ENCODE peak calls at places on chromosome 15, in six cellular contexts. X is lung, Y is mesendoderm, K is cardiac muscle cell, F is left ventricle myocardium inferior, Z is sigmoid colon. S is an unnamed sample.

GRCh38 chr15:35755237-35755802 is 209.4 kb upstream of the DPH6 start:
- DNase-seq in X (no peak), Y (no peak), K (no peak), F (no peak), Z (no peak), S (no peak)

GRCh38 chr15:80615783-80616391 is 79.2 kb upstream of the ABHD17C start:
- DNase-seq in X (peak; percentile 65), Y (no peak), K (no peak), F (peak; percentile 68), Z (peak; percentile 81), S (no peak)

GRCh38 chr15:58396181-58396580 is 35.6 kb upstream of the LIPC start:
- DNase-seq in X (no peak), Y (no peak), K (no peak), F (no peak), Z (no peak), S (no peak)

GRCh38 chr15:55768670-55769185 is 25.8 kb upstream of the PRTG start:
- DNase-seq in X (no peak), Y (peak; percentile 30), K (no peak), F (no peak), Z (no peak), S (no peak)

GRCh38 chr15:63086271-63086670 is 35.4 kb upstream of the LACTB start:
- DNase-seq in X (no peak), Y (no peak), K (no peak), F (no peak), Z (no peak), S (no peak)

GRCh38 chr15:65245096-65245849 is 34.0 kb upstream of the CILP start:
- DNase-seq in X (no peak), Y (no peak), K (peak; percentile 23), F (peak; percentile 85), Z (peak; percentile 93), S (no peak)

GRCh38 chr15:71116366-71116765 is 1.1 kb downstream of the THSD4 start:
- DNase-seq in X (no peak), Y (no peak), K (no peak), F (no peak), Z (no peak), S (peak; percentile 33)

GRCh38 chr15:58839485-58839884 is 68.4 kb downstream of the MINDY2 start:
- DNase-seq in X (no peak), Y (peak; percentile 23), K (no peak), F (no peak), Z (no peak), S (peak; percentile 54)

GRCh38 chr15:25249236-25250010 is 189.4 kb downstream of the UBE3A start:
- DNase-seq in X (no peak), Y (no peak), K (no peak), F (no peak), Z (no peak), S (no peak)

GRCh38 chr15:66800584-66801235 is 98.7 kb downstream of the SMAD6 start:
- DNase-seq in X (no peak), Y (no peak), K (no peak), F (no peak), Z (no peak), S (no peak)

GRCh38 chr15:80966431-80967197 is 23.0 kb downstream of the MESD start:
- DNase-seq in X (no peak), Y (no peak), K (no peak), F (no peak), Z (no peak), S (peak; percentile 24)

GRCh38 chr15:74889390-74889881 is 406 bp upstream of the MPI start:
- DNase-seq in X (no peak), Y (peak; percentile 67), K (peak; percentile 45), F (peak; percentile 57), Z (peak; percentile 75), S (peak; percentile 69)

GRCh38 chr15:97900006-97900405 is 60.5 kb upstream of the ARRDC4 start:
- DNase-seq in X (no peak), Y (no peak), K (no peak), F (no peak), Z (no peak), S (no peak)

GRCh38 chr15:56757884-56758283 is 24.6 kb upstream of the ZNF280D start:
- DNase-seq in X (no peak), Y (no peak), K (no peak), F (no peak), Z (no peak), S (no peak)

GRCh38 chr15:97177135-97177704 is 783.3 kb upstream of the ARRDC4 start:
- DNase-seq in X (no peak), Y (peak; percentile 81), K (peak; percentile 42), F (no peak), Z (no peak), S (peak; percentile 75)

GRCh38 chr15:83793069-83793468 is 139.1 kb downstream of the ADAMTSL3 start:
- DNase-seq in X (no peak), Y (no peak), K (no peak), F (no peak), Z (no peak), S (no peak)

GRCh38 chr15:52491460-52491859 is 37.2 kb downstream of the MYO5A start:
- DNase-seq in X (no peak), Y (no peak), K (no peak), F (no peak), Z (no peak), S (no peak)

GRCh38 chr15:73937726-73938125 is 11.5 kb downstream of the LOXL1 start:
- DNase-seq in X (no peak), Y (no peak), K (no peak), F (no peak), Z (no peak), S (no peak)

GRCh38 chr15:65376767-65377104 is 1.1 kb downstream of the IGDCC3 start:
- DNase-seq in X (no peak), Y (peak; percentile 75), K (peak; percentile 50), F (no peak), Z (no peak), S (peak; percentile 63)

GRCh38 chr15:27027229-27027628 is 56.2 kb downstream of the GABRG3 start:
- DNase-seq in X (no peak), Y (no peak), K (no peak), F (no peak), Z (no peak), S (peak; percentile 24)

GRCh38 chr15:44537728-44538240 is 837 bp downstream of the EIF3J start:
- DNase-seq in X (no peak), Y (peak; percentile 81), K (no peak), F (no peak), Z (no peak), S (peak; percentile 60)

GRCh38 chr15:71743861-71744382 is 66.4 kb upstream of the NR2E3 start:
- DNase-seq in X (peak; percentile 53), Y (peak; percentile 44), K (peak; percentile 70), F (no peak), Z (no peak), S (peak; percentile 79)

GRCh38 chr15:61116830-61117229 is 112.3 kb downstream of the RORA start:
- DNase-seq in X (no peak), Y (peak; percentile 47), K (no peak), F (no peak), Z (no peak), S (no peak)

GRCh38 chr15:61112231-61112630 is 116.9 kb downstream of the RORA start:
- DNase-seq in X (no peak), Y (peak; percentile 57), K (peak; percentile 15), F (no peak), Z (no peak), S (peak; percentile 73)

GRCh38 chr15:61115679-61116078 is 113.4 kb downstream of the RORA start:
- DNase-seq in X (no peak), Y (no peak), K (no peak), F (no peak), Z (no peak), S (no peak)

GRCh38 chr15:61118885-61119284 is 110.2 kb downstream of the RORA start:
- DNase-seq in X (no peak), Y (peak; percentile 57), K (no peak), F (no peak), Z (no peak), S (peak; percentile 56)

DNA sequence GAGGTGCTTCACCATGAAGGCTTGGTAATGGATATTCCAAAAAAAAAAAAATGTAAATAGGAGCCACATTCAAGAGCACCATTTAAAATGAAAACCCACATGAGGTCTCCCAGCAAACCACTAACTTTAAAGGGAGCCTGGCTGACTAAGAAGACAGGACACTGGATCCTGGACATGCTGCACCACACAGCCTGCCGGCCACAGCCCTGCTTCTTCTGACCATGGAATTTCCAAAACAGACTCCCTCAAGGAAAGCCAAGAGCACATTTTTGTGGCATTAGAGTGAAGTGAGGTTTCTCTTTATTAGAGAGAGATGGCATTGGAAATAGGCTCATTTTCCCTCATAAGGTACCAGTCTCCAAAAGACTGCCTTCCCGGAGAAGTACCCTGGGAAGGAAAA is 113.9 kb downstream of the RORA start:
- DNase-seq in X (no peak), Y (no peak), K (no peak), F (no peak), Z (no peak), S (no peak)
- H3K4me1 ChIP-seq in X (no peaks in the 10 kb centered on the region), Y (peaks cover 12% of the 10 kb centered on the region), K (peaks cover 9% of the 10 kb centered on the region), F (no peaks in the 10 kb centered on the region), Z (no peaks in the 10 kb centered on the region), S (peaks cover 28% of the 10 kb centered on the region)

GRCh38 chr15:40103124-40103858 is 5.4 kb downstream of the BMF start:
- DNase-seq in X (peak; percentile 83), Y (peak; percentile 91), K (peak; percentile 73), F (peak; percentile 83), Z (peak; percentile 96), S (peak; percentile 96)

GRCh38 chr15:40103864-40104271 is 4.8 kb downstream of the BMF start:
- DNase-seq in X (no peak), Y (peak; percentile 44), K (no peak), F (no peak), Z (no peak), S (no peak)

GRCh38 chr15:40098489-40099261 is 10.0 kb downstream of the BMF start:
- DNase-seq in X (peak; percentile 63), Y (peak; percentile 92), K (peak; percentile 96), F (peak; percentile 52), Z (peak; percentile 91), S (peak; percentile 47)

GRCh38 chr15:40100133-40100946 is 8.3 kb downstream of the BMF start:
- DNase-seq in X (no peak), Y (no peak), K (no peak), F (no peak), Z (no peak), S (no peak)

GRCh38 chr15:40100947-40101905 is 7.5 kb downstream of the BMF start:
- DNase-seq in X (no peak), Y (no peak), K (no peak), F (no peak), Z (peak; percentile 46), S (no peak)
- H3K4me1 ChIP-seq in X (peaks cover 66% of the 10 kb centered on the region), Y (peaks cover 44% of the 10 kb centered on the region), K (peaks cover 77% of the 10 kb centered on the region), F (peaks cover 98% of the 10 kb centered on the region), Z (no peaks in the 10 kb centered on the region), S (peaks cover 78% of the 10 kb centered on the region)

GRCh38 chr15:61660579-61660978 is 399.7 kb downstream of the VPS13C start:
- DNase-seq in X (no peak), Y (no peak), K (no peak), F (no peak), Z (peak; percentile 73), S (no peak)
- H3K4me1 ChIP-seq in X (no peaks in the 10 kb centered on the region), Y (no peaks in the 10 kb centered on the region), K (no peaks in the 10 kb centered on the region), F (no peaks in the 10 kb centered on the region), Z (no peaks in the 10 kb centered on the region), S (peaks cover 7% of the 10 kb centered on the region)

DNA sequence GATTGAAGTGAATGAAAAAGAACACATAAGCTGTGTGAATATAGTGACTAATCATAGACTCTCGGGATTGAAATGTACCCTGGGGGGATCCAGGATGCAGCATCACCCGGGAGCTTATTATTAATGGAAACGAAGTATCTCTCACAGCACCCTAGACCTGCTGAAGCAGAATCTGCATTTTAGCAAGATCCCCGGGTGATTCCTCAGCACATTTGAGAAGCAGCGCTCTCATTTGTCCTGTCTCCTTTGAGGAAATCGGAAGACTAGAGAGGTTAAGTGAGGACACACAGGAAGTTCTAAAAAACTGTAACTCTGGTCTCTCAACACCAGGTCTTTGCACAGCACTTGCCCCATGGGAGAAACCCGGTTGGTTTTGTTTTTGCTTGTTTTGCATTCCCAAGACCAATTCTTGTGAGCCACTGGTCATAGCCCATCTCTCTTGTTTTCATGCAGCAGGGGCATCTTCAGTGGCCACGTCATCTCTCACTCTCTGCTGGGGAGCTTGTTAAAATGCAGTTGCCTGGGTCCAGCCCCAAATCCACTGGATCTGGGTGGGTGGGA is 30.2 kb downstream of the ZNF710 start:
- DNase-seq in X (no peak), Y (peak; percentile 53), K (no peak), F (no peak), Z (peak; percentile 48), S (no peak)
- H3K4me1 ChIP-seq in X (peaks cover 29% of the 10 kb centered on the region), Y (peaks cover 24% of the 10 kb centered on the region), K (peaks cover 14% of the 10 kb centered on the region), F (peaks cover 58% of the 10 kb centered on the region), Z (no peaks in the 10 kb centered on the region), S (peaks cover 27% of the 10 kb centered on the region)